ENCODE peak calls at places on chromosomes 2 and 18, in eight cellular contexts. H is stromal cell of bone marrow, W is NCI-H1092 treated with DMSO at 0.1 percent for 48 hours, B is fibroblast of the aortic adventitia, M is KBM-7, U is fibroblast of mammary gland, R is NCI-H1105 treated with DMSO at 0.1 percent for 48 hours, G is T-cell. C is an unnamed sample.

GRCh38 chr2:133362061-133362476 is 206.2 kb downstream of the NCKAP5 start:
- DNase-seq in H (peak; percentile 42), W (no peak), B (peak; percentile 65), M (no peak), U (peak; percentile 19), R (no peak), G (no peak), C (peak; percentile 11)

GRCh38 chr18:59664329-59664728 is 32.9 kb downstream of the CCBE1 start:
- DNase-seq in H (no peak), W (no peak), B (no peak), M (no peak), U (no peak), R (no peak), G (no peak), C (no peak)

GRCh38 chr18:33201509-33201926 is 239.0 kb downstream of the CCDC178 start:
- DNase-seq in H (peak; percentile 14), W (peak; percentile 24), B (peak; percentile 11), M (peak; percentile 27), U (peak; percentile 35), R (no peak), G (no peak), C (peak; percentile 17)

GRCh38 chr2:224594840-224595239 is 9.7 kb upstream of the CUL3 start:
- DNase-seq in H (no peak), W (no peak), B (no peak), M (no peak), U (no peak), R (no peak), G (no peak), C (no peak)

GRCh38 chr2:86633094-86633740 is 9.6 kb upstream of the RNF103 start:
- DNase-seq in H (no peak), W (peak; percentile 34), B (no peak), M (no peak), U (no peak), R (no peak), G (no peak), C (no peak)

GRCh38 chr2:132582360-132582759 is 87.6 kb downstream of the LYPD1 start:
- DNase-seq in H (no peak), W (peak; percentile 90), B (peak; percentile 16), M (no peak), U (no peak), R (no peak), G (no peak), C (no peak)

GRCh38 chr2:3326871-3327270 is 50.7 kb downstream of the EIPR1 start:
- DNase-seq in H (no peak), W (no peak), B (no peak), M (no peak), U (no peak), R (no peak), G (no peak), C (no peak)

GRCh38 chr2:111708478-111708877 is 175.5 kb downstream of the ANAPC1 start:
- DNase-seq in H (no peak), W (no peak), B (no peak), M (no peak), U (no peak), R (no peak), G (no peak), C (no peak)

GRCh38 chr2:172073518-172073917 is 11.8 kb upstream of the DLX1 start:
- DNase-seq in H (no peak), W (no peak), B (no peak), M (no peak), U (no peak), R (no peak), G (no peak), C (no peak)

GRCh38 chr2:161208527-161209139 is 48.4 kb downstream of the TANK start:
- DNase-seq in H (peak; percentile 58), W (no peak), B (peak; percentile 64), M (no peak), U (peak; percentile 91), R (no peak), G (no peak), C (peak; percentile 67)

GRCh38 chr2:80852079-80852807 is 547.7 kb upstream of the LRRTM1 start:
- DNase-seq in H (no peak), W (no peak), B (no peak), M (no peak), U (no peak), R (no peak), G (no peak), C (no peak)

GRCh38 chr2:70947556-70948184 is 12.0 kb downstream of the ATP6V1B1 start:
- DNase-seq in H (peak; percentile 23), W (no peak), B (peak; percentile 41), M (no peak), U (peak; percentile 74), R (no peak), G (no peak), C (peak; percentile 45)